ENCODE peak calls at places on chromosome 5, in ten cellular contexts. G is MM.1S, O is A549, L is left ventricle myocardium inferior, A is foreskin keratinocyte, R is IMR-90, X is colonic mucosa, W is uterus, M is transverse colon, H is OCI-LY7. F is an unnamed sample.

GRCh38 chr5:63860379-63860778 is 101.9 kb downstream of the HTR1A start:
- DNase-seq in L (no peak), R (no peak), A (no peak), X (no peak), M (no peak), O (no peak), H (peak; percentile 0), G (no peak), W (no peak), F (no peak)

GRCh38 chr5:600551-601541 is 11.3 kb upstream of the CEP72 start:
- DNase-seq in L (no peak), R (no peak), W (no peak), H (no peak), O (no peak), A (no peak), G (no peak), M (peak; percentile 27), X (peak; percentile 28), F (no peak)

GRCh38 chr5:167790462-167791260 is 500.8 kb upstream of the WWC1 start:
- DNase-seq in A (no peak), H (no peak), R (peak; percentile 25), G (no peak), M (no peak), W (no peak), L (no peak), O (no peak), X (no peak), F (no peak)

GRCh38 chr5:31023105-31023504 is 170.4 kb upstream of the CDH6 start:
- DNase-seq in W (no peak), H (no peak), M (no peak), L (no peak), X (no peak), R (peak; percentile 90), A (no peak), G (no peak), O (no peak), F (no peak)

GRCh38 chr5:10151656-10152055 is 98.0 kb downstream of the ATPSCKMT start:
- DNase-seq in A (peak; percentile 3), G (no peak), W (no peak), H (no peak), X (no peak), O (no peak), L (no peak), M (no peak), R (peak; percentile 9), F (no peak)

GRCh38 chr5:137497396-137498290 is 1.5 kb downstream of the SPOCK1 start:
- DNase-seq in L (no peak), R (no peak), H (no peak), M (no peak), G (no peak), X (no peak), O (no peak), A (peak; percentile 18), W (no peak), F (no peak)

GRCh38 chr5:128965638-128966302 is 482 bp downstream of the SLC27A6 start:
- DNase-seq in M (no peak), W (no peak), A (peak; percentile 25), R (no peak), G (no peak), O (no peak), X (no peak), H (no peak), L (no peak), F (no peak)

GRCh38 chr5:174410716-174411512 is 313.5 kb upstream of the MSX2 start:
- DNase-seq in W (no peak), G (no peak), A (peak; percentile 39), R (peak; percentile 4), X (no peak), H (no peak), L (no peak), O (peak; percentile 41), M (no peak), F (no peak)

GRCh38 chr5:122415481-122416120 is 103.6 kb downstream of the SNCAIP start:
- DNase-seq in R (peak; percentile 80), G (peak; percentile 72), A (peak; percentile 54), L (peak; percentile 27), O (peak; percentile 4), M (peak; percentile 53), X (peak; percentile 57), H (peak; percentile 29), W (peak; percentile 66), F (peak; percentile 65)

GRCh38 chr5:122424211-122424610 is 112.2 kb downstream of the SNCAIP start:
- DNase-seq in R (no peak), A (peak; percentile 30), G (no peak), W (no peak), M (no peak), L (no peak), X (no peak), O (no peak), H (no peak), F (no peak)

GRCh38 chr5:122419195-122419894 is 107.3 kb downstream of the SNCAIP start:
- DNase-seq in G (no peak), M (no peak), A (no peak), R (no peak), O (no peak), X (no peak), L (no peak), H (no peak), W (no peak), F (no peak)

GRCh38 chr5:122421379-122422081 is 109.5 kb downstream of the SNCAIP start:
- DNase-seq in G (peak; percentile 87), M (no peak), X (no peak), W (no peak), L (no peak), O (no peak), R (no peak), A (no peak), H (no peak), F (no peak)

DNA sequence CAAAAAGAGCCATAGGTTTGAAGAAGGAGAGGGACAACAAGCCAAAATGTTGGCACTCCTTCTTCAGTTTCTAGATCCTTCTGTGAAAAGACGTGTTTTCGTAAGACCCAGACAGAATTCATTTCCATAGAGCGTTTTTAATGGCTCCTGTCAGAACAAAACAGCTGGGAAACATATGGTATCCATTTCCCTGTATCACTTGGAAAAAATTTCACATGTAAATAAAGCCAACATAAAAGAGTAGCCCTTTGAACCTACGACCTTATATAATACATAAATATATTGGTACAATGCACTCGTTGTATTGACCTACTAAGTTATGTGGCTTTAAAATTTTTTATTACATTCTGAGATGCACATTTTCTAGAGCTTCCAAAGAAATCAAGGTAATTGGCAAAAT is 108.1 kb downstream of the SNCAIP start:
- DNase-seq in A (no peak), X (no peak), H (no peak), G (no peak), R (peak; percentile 62), O (no peak), M (no peak), L (no peak), W (no peak), F (no peak)
- TF ChIP-seq CTCF in A (no peak), X (no peak), H (no peak), G (no peak), R (no peak), O (no peak), M (no peak), L (no peak), W (no peak), F (no peak)

GRCh38 chr5:155512302-155512701 is 498.7 kb downstream of the KIF4B start:
- DNase-seq in R (no peak), O (no peak), M (no peak), X (no peak), H (no peak), W (no peak), A (no peak), G (no peak), L (no peak), F (no peak)
- H3K27ac ChIP-seq in R (no peak overlapping the region), O (no peak overlapping the region), M (no peak overlapping the region), X (no peak overlapping the region), H (no peak overlapping the region), W (no peak overlapping the region), A (no peak overlapping the region), G (no peak overlapping the region), L (no peak overlapping the region), F (no peak overlapping the region)

DNA sequence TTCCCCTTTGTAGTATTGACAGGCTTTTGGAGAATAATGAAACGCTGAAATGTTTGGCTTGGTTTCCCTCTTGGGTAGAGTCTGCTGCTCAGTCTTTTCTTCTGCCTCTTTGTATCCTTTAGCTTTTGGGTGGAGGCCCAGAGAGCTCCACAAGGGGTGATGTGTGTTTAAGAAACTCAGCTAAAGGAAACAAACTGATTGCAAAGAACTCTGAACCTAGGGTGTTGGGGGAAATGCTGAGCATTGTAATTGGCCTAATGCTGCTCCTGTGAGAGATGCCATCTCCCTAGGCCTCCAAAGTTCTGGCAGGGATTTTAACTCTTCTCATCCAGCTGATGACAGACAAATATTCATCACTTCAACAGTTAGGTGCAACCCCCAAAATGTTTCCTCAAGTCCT is 30.7 kb upstream of the ZSWIM6 start:
- DNase-seq in H (no peak), W (no peak), O (no peak), A (no peak), R (peak; percentile 88), G (no peak), L (no peak), X (no peak), M (no peak), F (no peak)
- H3K4me1 ChIP-seq in H (no peaks in the 10 kb centered on the region), W (no peaks in the 10 kb centered on the region), O (peaks cover 65% of the 10 kb centered on the region), A (peaks cover 59% of the 10 kb centered on the region), R (peaks cover 35% of the 10 kb centered on the region), G (peaks cover 32% of the 10 kb centered on the region), L (peaks cover 51% of the 10 kb centered on the region), X (no peaks in the 10 kb centered on the region), M (peaks cover 11% of the 10 kb centered on the region), F (peaks cover 13% of the 10 kb centered on the region)

GRCh38 chr5:72109625-72110024 is 2.4 kb downstream of the MAP1B start:
- DNase-seq in L (no peak), O (peak; percentile 32), X (no peak), H (no peak), A (no peak), R (no peak), M (no peak), G (no peak), W (no peak), F (no peak)

GRCh38 chr5:72107874-72108199 is 562 bp downstream of the MAP1B start:
- DNase-seq in X (no peak), W (no peak), L (no peak), M (no peak), H (no peak), R (no peak), O (peak; percentile 35), G (peak; percentile 81), A (peak; percentile 52), F (no peak)

GRCh38 chr5:72109051-72109411 is 1.8 kb downstream of the MAP1B start:
- DNase-seq in L (no peak), M (no peak), A (no peak), G (no peak), R (no peak), W (no peak), H (no peak), X (no peak), O (no peak), F (no peak)

GRCh38 chr5:72108200-72109050 is 1.1 kb downstream of the MAP1B start:
- DNase-seq in X (peak; percentile 47), W (peak; percentile 84), R (peak; percentile 67), H (no peak), M (peak; percentile 36), G (peak; percentile 78), O (peak; percentile 61), L (peak; percentile 87), A (peak; percentile 56), F (peak; percentile 72)

DNA sequence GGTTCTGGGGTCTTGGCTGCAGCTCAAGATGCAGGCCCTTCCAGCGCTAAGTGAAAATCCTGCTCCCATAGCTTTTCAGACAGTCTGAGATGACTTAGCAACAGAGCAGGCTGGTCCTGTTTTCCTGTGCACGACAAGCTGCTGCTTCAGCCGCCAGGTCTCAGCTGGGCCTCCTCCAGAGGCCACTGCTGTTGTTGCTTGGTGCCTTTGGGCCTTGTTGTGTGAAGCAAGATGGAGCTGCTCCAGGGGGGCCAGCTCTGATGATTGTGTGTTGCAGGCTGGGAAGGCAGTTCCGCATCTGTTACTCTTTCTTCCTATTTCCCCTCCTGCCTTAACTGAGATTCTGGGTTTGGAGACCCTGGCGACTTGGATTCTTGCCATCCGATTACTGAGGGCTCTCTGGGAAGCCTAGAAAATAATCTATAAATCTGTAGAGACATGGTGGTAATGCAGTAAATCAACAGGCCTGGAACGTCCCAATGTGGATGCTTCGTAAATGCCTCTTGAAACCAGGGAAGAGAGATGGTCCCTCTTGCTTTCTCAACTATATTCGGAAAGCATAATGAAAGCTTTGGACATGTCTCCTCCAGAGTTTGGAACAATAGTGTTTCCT is 3.2 kb downstream of the MAP1B start:
- DNase-seq in H (no peak), R (no peak), X (no peak), O (no peak), L (no peak), W (no peak), G (no peak), M (no peak), A (no peak), F (no peak)
- TF ChIP-seq CTCF in H (no peak), R (no peak), X (no peak), O (no peak), L (no peak), W (no peak), G (no peak), M (no peak), A (no peak), F (no peak)

F was measured in right atrium auricular region.